ENCODE peak calls at places on chromosomes 7 and 10, in eight cellular contexts. Y is testis; G is lung; C is mesenchymal stem cell; B is GM23338; S is astrocyte; Q is naive thymus-derived CD4-positive, alpha-beta T cell; T is CD8-positive, alpha-beta memory T cell. N is an unnamed sample.
A peak's percentile ranks its signal among the peaks of the same experiment; 100 is the strongest.

GRCh38 chr10:18233775-18234174 is 93.6 kb downstream of the CACNB2 start:
- DNase-seq in Y (peak; percentile 27), G (no peak), C (no peak), B (peak; percentile 73), S (no peak), Q (no peak), T (no peak), N (no peak)

GRCh38 chr7:70239930-70240329 is 641.7 kb downstream of the AUTS2 start:
- DNase-seq in Y (no peak), G (no peak), C (no peak), B (no peak), S (no peak), Q (no peak), T (no peak), N (no peak)

GRCh38 chr10:101233863-101234262 is 4.6 kb upstream of the LBX1 start:
- DNase-seq in Y (no peak), G (no peak), C (no peak), B (peak; percentile 20), S (no peak), Q (no peak), T (no peak), N (no peak)

GRCh38 chr7:116280803-116281202 is 70.5 kb downstream of the TES start:
- DNase-seq in Y (no peak), G (no peak), C (no peak), B (no peak), S (no peak), Q (no peak), T (no peak), N (no peak)

GRCh38 chr10:133131053-133131452 is 29.0 kb upstream of the KNDC1 start:
- DNase-seq in Y (no peak), G (no peak), C (no peak), B (no peak), S (no peak), Q (no peak), T (no peak), N (no peak)

GRCh38 chr10:43409385-43410109 is 561 bp upstream of the HNRNPF start:
- DNase-seq in Y (peak; percentile 43), G (peak; percentile 56), C (no peak), B (no peak), S (no peak), Q (peak; percentile 65), T (peak; percentile 87), N (no peak)

GRCh38 chr10:812787-813186 is 118.7 kb downstream of the LARP4B start:
- DNase-seq in Y (no peak), G (no peak), C (no peak), B (no peak), S (no peak), Q (no peak), T (no peak), N (no peak)

GRCh38 chr7:43071604-43072003 is 40.8 kb upstream of the HECW1 start:
- DNase-seq in Y (peak; percentile 54), G (no peak), C (peak; percentile 25), B (peak; percentile 94), S (no peak), Q (no peak), T (no peak), N (no peak)

GRCh38 chr7:8131694-8132605 is 130.0 kb downstream of the ICA1 start:
- DNase-seq in Y (no peak), G (no peak), C (no peak), B (no peak), S (no peak), Q (peak; percentile 84), T (peak; percentile 73), N (no peak)

GRCh38 chr10:71396084-71396713 is 521 bp upstream of the CDH23 start:
- DNase-seq in Y (peak; percentile 86), G (no peak), C (peak; percentile 6), B (peak; percentile 91), S (peak; percentile 14), Q (peak; percentile 18), T (no peak), N (no peak)

GRCh38 chr10:13046861-13047528 is 45.5 kb upstream of the CCDC3 start:
- DNase-seq in Y (no peak), G (no peak), C (no peak), B (peak; percentile 30), S (no peak), Q (no peak), T (no peak), N (no peak)

GRCh38 chr7:79436378-79436777 is 17.1 kb downstream of the MAGI2 start:
- DNase-seq in Y (no peak), G (no peak), C (peak; percentile 16), B (no peak), S (no peak), Q (no peak), T (no peak), N (no peak)

GRCh38 chr7:132380065-132380464 is 196.2 kb downstream of the PLXNA4 start:
- DNase-seq in Y (peak; percentile 46), G (peak; percentile 32), C (no peak), B (peak; percentile 53), S (peak; percentile 39), Q (no peak), T (no peak), N (no peak)

DNA sequence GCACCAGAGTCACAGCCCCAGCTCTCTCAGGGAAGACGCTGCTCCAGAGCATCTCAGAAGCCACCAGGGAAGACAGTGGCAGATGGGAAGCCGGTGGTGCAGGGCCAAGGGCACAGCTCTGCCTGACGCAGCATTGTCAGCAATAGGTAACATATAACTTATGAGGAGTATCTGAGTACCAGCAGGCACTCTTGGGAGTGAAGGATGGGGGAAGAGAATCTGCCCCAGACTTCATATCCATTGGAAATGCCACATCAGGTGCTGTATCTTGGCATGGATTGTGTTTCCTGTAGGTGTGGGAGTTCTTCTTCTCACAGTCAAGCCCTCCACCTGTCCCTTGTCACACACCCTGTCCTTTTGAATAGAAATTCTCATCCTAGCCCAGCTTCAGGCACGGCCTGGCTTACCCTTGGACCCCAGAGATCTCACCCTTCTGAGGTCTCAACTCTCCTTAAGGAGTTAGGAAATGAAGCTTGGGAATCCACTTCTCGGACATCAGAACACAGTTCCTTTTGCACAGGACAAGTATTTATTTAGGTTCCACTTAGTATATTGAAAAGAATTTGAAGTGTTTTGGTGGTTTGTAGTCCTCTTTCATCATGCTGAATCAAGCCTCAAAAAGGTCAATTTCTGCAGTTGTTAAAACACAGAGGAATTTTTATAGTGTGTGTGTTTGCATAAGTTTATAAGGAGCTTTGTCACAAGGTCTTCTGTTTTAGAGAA is 9.9 kb downstream of the EPDR1 start:
- DNase-seq in Y (no peak), G (no peak), C (no peak), B (no peak), S (peak; percentile 89), Q (no peak), T (no peak), N (no peak)
- H3K27me3 ChIP-seq in Y (no peaks in the 10 kb centered on the region), G (no peaks in the 10 kb centered on the region), C (no peaks in the 10 kb centered on the region), B (no peaks in the 10 kb centered on the region), S (no peaks in the 10 kb centered on the region), Q (no peaks in the 10 kb centered on the region), T (no peaks in the 10 kb centered on the region), N (no peaks in the 10 kb centered on the region)

GRCh38 chr7:32952876-32953275 is 4.4 kb upstream of the FKBP9 start:
- DNase-seq in Y (no peak), G (no peak), C (no peak), B (no peak), S (no peak), Q (no peak), T (no peak), N (no peak)

GRCh38 chr7:32958046-32959025 is 1.1 kb downstream of the FKBP9 start:
- DNase-seq in Y (peak; percentile 33), G (no peak), C (peak; percentile 80), B (peak; percentile 46), S (peak; percentile 39), Q (no peak), T (no peak), N (no peak)

GRCh38 chr7:32957326-32958045 is at the start of gene FKBP9:
- DNase-seq in Y (peak; percentile 86), G (peak; percentile 90), C (peak; percentile 85), B (peak; percentile 86), S (peak; percentile 76), Q (no peak), T (no peak), N (no peak)
- H3K27ac ChIP-seq in Y (peak within 1 kb of the TSS; percentile 77), G (peak within 1 kb of the TSS; percentile 97), C (peak within 1 kb of the TSS; percentile 49), B (no peak within 1 kb of the TSS), S (peak within 1 kb of the TSS; percentile 89), Q (no peak within 1 kb of the TSS), T (peak within 1 kb of the TSS; percentile 18), N (peak within 1 kb of the TSS; percentile 82)

DNA sequence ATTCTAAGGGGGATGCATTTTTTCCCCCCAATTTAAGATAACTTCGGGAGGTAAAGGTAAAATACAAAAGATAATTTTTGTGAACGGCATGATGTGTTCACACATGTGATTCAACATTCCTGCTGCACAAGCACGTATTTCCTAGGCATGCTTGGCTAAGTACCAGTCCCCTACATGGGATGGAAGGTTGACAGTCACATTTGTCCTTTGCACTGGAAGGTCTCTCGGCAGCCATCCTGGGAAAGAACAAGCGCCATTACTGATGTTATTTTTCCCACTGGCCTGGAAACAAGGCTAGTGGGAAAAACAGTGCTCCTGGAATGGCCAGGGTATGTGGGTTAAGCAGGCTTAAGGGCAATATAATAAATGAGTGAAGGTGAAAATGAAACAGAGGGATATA is 276.2 kb upstream of the AOAH start:
- DNase-seq in Y (no peak), G (no peak), C (no peak), B (no peak), S (no peak), Q (no peak), T (no peak), N (no peak)
- H3K27me3 ChIP-seq in Y (no peaks in the 10 kb centered on the region), G (no peaks in the 10 kb centered on the region), C (no peaks in the 10 kb centered on the region), B (no peaks in the 10 kb centered on the region), S (no peaks in the 10 kb centered on the region), Q (no peaks in the 10 kb centered on the region), T (no peaks in the 10 kb centered on the region), N (no peaks in the 10 kb centered on the region)

GRCh38 chr7:2928256-2928612 is 84.1 kb upstream of the GNA12 start:
- DNase-seq in Y (no peak), G (no peak), C (no peak), B (no peak), S (no peak), Q (no peak), T (peak; percentile 38), N (no peak)

GRCh38 chr7:2928613-2929311 is 84.7 kb upstream of the GNA12 start:
- DNase-seq in Y (no peak), G (no peak), C (no peak), B (no peak), S (no peak), Q (no peak), T (peak; percentile 42), N (no peak)

GRCh38 chr7:2931034-2931415 is 86.9 kb upstream of the GNA12 start:
- DNase-seq in Y (no peak), G (no peak), C (no peak), B (no peak), S (no peak), Q (no peak), T (peak; percentile 20), N (no peak)

GRCh38 chr7:2929321-2930201 is 85.5 kb upstream of the GNA12 start:
- DNase-seq in Y (no peak), G (no peak), C (no peak), B (no peak), S (no peak), Q (no peak), T (peak; percentile 31), N (no peak)

DNA sequence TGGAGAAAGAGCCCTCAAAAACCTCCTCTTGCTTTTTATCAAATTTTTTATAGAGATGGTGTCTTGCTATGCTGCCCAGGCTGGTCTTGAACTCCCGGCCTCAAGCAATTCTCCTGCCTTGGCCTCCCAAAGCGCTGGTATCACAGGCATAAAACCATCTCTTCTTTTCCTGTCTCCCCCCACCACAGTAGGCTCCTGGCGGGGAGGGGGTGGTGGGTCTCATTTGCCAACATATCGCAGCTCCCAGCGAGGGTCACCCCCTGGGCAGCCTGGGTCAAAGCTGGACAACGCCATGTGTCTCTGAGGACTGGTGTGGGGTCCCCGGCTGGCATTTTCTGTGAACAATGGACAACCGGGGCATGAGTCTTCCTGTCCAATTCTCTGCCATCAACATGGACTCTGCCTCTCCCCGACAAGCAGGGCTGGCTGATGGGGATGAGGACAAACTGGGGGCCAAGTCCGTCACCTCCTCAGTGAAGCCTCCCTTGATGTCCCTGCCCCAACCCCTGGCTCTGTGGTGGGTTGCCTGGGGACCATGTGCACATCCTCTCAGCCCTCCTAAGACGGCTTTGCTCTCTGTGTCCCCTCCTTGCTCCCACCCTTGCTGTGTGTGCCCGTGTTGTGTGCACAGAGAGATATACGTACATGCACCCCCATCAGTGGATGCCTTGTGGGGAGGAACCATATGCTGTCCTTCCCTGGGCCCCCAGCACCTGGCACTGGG is 86.4 kb upstream of the GNA12 start:
- DNase-seq in Y (no peak), G (no peak), C (no peak), B (no peak), S (no peak), Q (no peak), T (peak; percentile 33), N (no peak)
- H3K27ac ChIP-seq in Y (no peak overlapping the region), G (no peak overlapping the region), C (no peak overlapping the region), B (no peak overlapping the region), S (no peak overlapping the region), Q (no peak overlapping the region), T (no peak overlapping the region), N (no peak overlapping the region)

N was measured in thoracic aorta.